ENCODE peak calls at places on chromosomes 5 and 9, in four cellular contexts. W is T-helper 1 cell; G is activated T-cell treated with anti-CD3 and anti-CD28 coated beads, Interleukin-2, amount 50 U/mL, for 1 hour; A is M059J. E is an unnamed sample.
A peak's percentile ranks its signal among the peaks of the same experiment; 100 is the strongest.

GRCh38 chr5:83430130-83431010 is 41.2 kb upstream of the VCAN start:
- DNase-seq in W (peak; percentile 28), G (peak; percentile 32), A (peak; percentile 50), E (peak; percentile 78)

GRCh38 chr9:100011062-100011681 is 87.6 kb downstream of the ERP44 start:
- DNase-seq in W (no peak), G (no peak), A (peak; percentile 31), E (peak; percentile 66)

GRCh38 chr9:123536455-123536868 is 180.5 kb downstream of the CRB2 start:
- DNase-seq in W (no peak), G (no peak), A (no peak), E (no peak)

GRCh38 chr5:11525020-11525419 is 379.2 kb downstream of the CTNND2 start:
- DNase-seq in W (no peak), G (no peak), A (no peak), E (no peak)

GRCh38 chr9:18396102-18396728 is 77.7 kb upstream of the ADAMTSL1 start:
- DNase-seq in W (no peak), G (no peak), A (peak; percentile 47), E (peak; percentile 29)

GRCh38 chr5:18882162-18882561 is 1105.8 kb downstream of the CDH18 start:
- DNase-seq in W (no peak), G (no peak), A (no peak), E (peak; percentile 90)

GRCh38 chr5:80076131-80077101 is 41.3 kb downstream of the THBS4 start:
- DNase-seq in W (no peak), G (no peak), A (peak; percentile 33), E (no peak)

GRCh38 chr5:97550818-97551217 is 367.8 kb upstream of the RIOK2 start:
- DNase-seq in W (no peak), G (no peak), A (no peak), E (no peak)

GRCh38 chr9:113687680-113688371 is 188.3 kb upstream of the ZNF618 start:
- DNase-seq in W (no peak), G (no peak), A (no peak), E (no peak)

GRCh38 chr5:10301266-10301665 is 6.4 kb downstream of the CMBL start:
- DNase-seq in W (no peak), G (no peak), A (no peak), E (no peak)

GRCh38 chr5:142770650-142771609 is 753 bp downstream of the ARHGAP26 start:
- DNase-seq in W (peak; percentile 37), G (peak; percentile 69), A (peak; percentile 71), E (peak; percentile 49)

GRCh38 chr5:141512390-141513020 is 23.6 kb downstream of the PCDHGC5 start:
- DNase-seq in W (peak; percentile 76), G (peak; percentile 85), A (peak; percentile 46), E (peak; percentile 55)

GRCh38 chr5:150068071-150068470 is 18.3 kb downstream of the CSF1R start:
- DNase-seq in W (no peak), G (no peak), A (no peak), E (no peak)

GRCh38 chr5:65873181-65873580 is 53.2 kb upstream of the ERBIN start:
- DNase-seq in W (no peak), G (no peak), A (peak; percentile 89), E (peak; percentile 22)

GRCh38 chr5:162485666-162486292 is 418.2 kb downstream of the GABRG2 start:
- DNase-seq in W (no peak), G (no peak), A (no peak), E (no peak)

GRCh38 chr5:6190838-6191237 is 187.5 kb downstream of the MED10 start:
- DNase-seq in W (no peak), G (no peak), A (no peak), E (no peak)

GRCh38 chr5:6504677-6505414 is 56.2 kb downstream of the UBE2QL1 start:
- DNase-seq in W (no peak), G (no peak), A (peak; percentile 61), E (peak; percentile 99)

GRCh38 chr9:83281306-83282255 is 218.6 kb upstream of the RASEF start:
- DNase-seq in W (no peak), G (no peak), A (peak; percentile 92), E (peak; percentile 65)

GRCh38 chr9:101468116-101468515 is 32.5 kb upstream of the ALDOB start:
- DNase-seq in W (no peak), G (no peak), A (no peak), E (no peak)

E was measured in PC-3.